ENCODE peak calls at places on chromosomes 6 and 20, in six cellular contexts. W, D, P, J, Z and B are unnamed samples.
A peak's percentile ranks its signal among the peaks of the same experiment; 100 is the strongest.

GRCh38 chr6:130425532-130425931 is 59.7 kb downstream of the TMEM200A start:
- DNase-seq in W (no peak), D (no peak), P (no peak), J (no peak), Z (no peak), B (no peak)

GRCh38 chr20:34573541-34573940 is 15.0 kb downstream of the MAP1LC3A start:
- DNase-seq in W (no peak), D (no peak), P (no peak), J (no peak), Z (no peak), B (no peak)

GRCh38 chr6:3405182-3405518 is 51.7 kb downstream of the SLC22A23 start:
- DNase-seq in W (no peak), D (no peak), P (no peak), J (no peak), Z (no peak), B (no peak)

GRCh38 chr6:31272431-31272830 is 539 bp upstream of the HLA-C start:
- DNase-seq in W (no peak), D (no peak), P (no peak), J (no peak), Z (no peak), B (peak; percentile 14)

GRCh38 chr6:162917506-162917905 is 189.7 kb downstream of the PACRG start:
- DNase-seq in W (no peak), D (no peak), P (no peak), J (no peak), Z (no peak), B (no peak)

GRCh38 chr20:57810511-57811372 is 100.9 kb upstream of the PMEPA1 start:
- DNase-seq in W (no peak), D (peak; percentile 32), P (no peak), J (no peak), Z (no peak), B (no peak)

GRCh38 chr20:13325033-13325432 is 104.0 kb downstream of the ISM1 start:
- DNase-seq in W (peak; percentile 33), D (peak; percentile 74), P (no peak), J (peak; percentile 32), Z (peak; percentile 48), B (peak; percentile 47)

GRCh38 chr6:36118550-36119107 is 11.7 kb upstream of the MAPK13 start:
- DNase-seq in W (no peak), D (peak; percentile 31), P (no peak), J (no peak), Z (peak; percentile 98), B (peak; percentile 88)

GRCh38 chr6:89582669-89583325 is 55.8 kb downstream of the LYRM2 start:
- DNase-seq in W (no peak), D (no peak), P (no peak), J (no peak), Z (no peak), B (no peak)

GRCh38 chr6:10451828-10452509 is 37.1 kb upstream of the TFAP2A start:
- DNase-seq in W (peak; percentile 81), D (no peak), P (no peak), J (no peak), Z (no peak), B (peak; percentile 28)

GRCh38 chr6:110495949-110496348 is 19.5 kb upstream of the SLC22A16 start:
- DNase-seq in W (no peak), D (no peak), P (no peak), J (no peak), Z (peak; percentile 27), B (peak; percentile 31)

GRCh38 chr6:11710221-11710836 is 68.3 kb downstream of the ADTRP start:
- DNase-seq in W (no peak), D (no peak), P (no peak), J (peak; percentile 16), Z (no peak), B (no peak)

GRCh38 chr6:32826996-32827395 is 10.2 kb upstream of the HLA-DOB start:
- DNase-seq in W (no peak), D (no peak), P (no peak), J (no peak), Z (no peak), B (no peak)

GRCh38 chr6:37643851-37644672 is 53.6 kb downstream of the MDGA1 start:
- DNase-seq in W (no peak), D (no peak), P (no peak), J (no peak), Z (peak; percentile 44), B (peak; percentile 71)

GRCh38 chr20:16803965-16804792 is 56.0 kb downstream of the OTOR start:
- DNase-seq in W (peak; percentile 51), D (peak; percentile 47), P (no peak), J (peak; percentile 54), Z (peak; percentile 52), B (peak; percentile 67)

GRCh38 chr6:130742282-130742681 is 84.9 kb upstream of the SMLR1 start:
- DNase-seq in W (no peak), D (no peak), P (no peak), J (no peak), Z (no peak), B (no peak)

GRCh38 chr6:3205913-3206312 is 21.5 kb downstream of the TUBB2B start:
- DNase-seq in W (no peak), D (no peak), P (no peak), J (no peak), Z (peak; percentile 27), B (peak; percentile 85)

GRCh38 chr6:109139109-109139508 is 43.8 kb downstream of the CEP57L1 start:
- DNase-seq in W (no peak), D (peak; percentile 39), P (no peak), J (no peak), Z (no peak), B (no peak)

GRCh38 chr6:14068133-14068532 is 49.4 kb upstream of the CD83 start:
- DNase-seq in W (no peak), D (no peak), P (no peak), J (peak; percentile 14), Z (no peak), B (peak; percentile 14)

GRCh38 chr6:89888138-89888514 is 6.1 kb upstream of the GJA10 start:
- DNase-seq in W (no peak), D (no peak), P (no peak), J (no peak), Z (no peak), B (no peak)

GRCh38 chr20:35307666-35308653 is 15.7 kb upstream of the FAM83C start:
- DNase-seq in W (no peak), D (no peak), P (no peak), J (peak; percentile 71), Z (no peak), B (peak; percentile 48)

GRCh38 chr6:154653853-154654252 is 79.4 kb upstream of the SCAF8 start:
- DNase-seq in W (peak; percentile 13), D (no peak), P (no peak), J (peak; percentile 95), Z (no peak), B (no peak)

GRCh38 chr20:61184194-61184593 is 67.9 kb upstream of the CDH4 start:
- DNase-seq in W (no peak), D (no peak), P (no peak), J (no peak), Z (no peak), B (no peak)

GRCh38 chr6:138226701-138227315 is 8.5 kb upstream of the PBOV1 start:
- DNase-seq in W (no peak), D (no peak), P (no peak), J (no peak), Z (no peak), B (no peak)

GRCh38 chr6:148193063-148193680 is 149.5 kb upstream of the SASH1 start:
- DNase-seq in W (no peak), D (no peak), P (no peak), J (no peak), Z (no peak), B (no peak)

GRCh38 chr20:44736170-44737021 is 9.3 kb upstream of the KCNK15 start:
- DNase-seq in W (peak; percentile 86), D (peak; percentile 96), P (no peak), J (peak; percentile 79), Z (peak; percentile 73), B (peak; percentile 88)

GRCh38 chr20:35302421-35303335 is 10.5 kb upstream of the FAM83C start:
- DNase-seq in W (no peak), D (no peak), P (no peak), J (no peak), Z (no peak), B (no peak)

GRCh38 chr6:54361188-54361587 is 52.9 kb downstream of the TINAG start:
- DNase-seq in W (no peak), D (no peak), P (no peak), J (no peak), Z (no peak), B (no peak)

GRCh38 chr20:59667131-59667530 is 62.8 kb downstream of the PHACTR3 start:
- DNase-seq in W (no peak), D (no peak), P (no peak), J (no peak), Z (no peak), B (no peak)

GRCh38 chr20:17995967-17996819 is 27.4 kb downstream of the MGME1 start:
- DNase-seq in W (peak; percentile 66), D (peak; percentile 70), P (no peak), J (peak; percentile 70), Z (peak; percentile 55), B (peak; percentile 64)
- TF ChIP-seq MYC in W (no peak), D (no peak), P (no peak), J (no peak), Z (peak; percentile 20), B (no peak)

DNA sequence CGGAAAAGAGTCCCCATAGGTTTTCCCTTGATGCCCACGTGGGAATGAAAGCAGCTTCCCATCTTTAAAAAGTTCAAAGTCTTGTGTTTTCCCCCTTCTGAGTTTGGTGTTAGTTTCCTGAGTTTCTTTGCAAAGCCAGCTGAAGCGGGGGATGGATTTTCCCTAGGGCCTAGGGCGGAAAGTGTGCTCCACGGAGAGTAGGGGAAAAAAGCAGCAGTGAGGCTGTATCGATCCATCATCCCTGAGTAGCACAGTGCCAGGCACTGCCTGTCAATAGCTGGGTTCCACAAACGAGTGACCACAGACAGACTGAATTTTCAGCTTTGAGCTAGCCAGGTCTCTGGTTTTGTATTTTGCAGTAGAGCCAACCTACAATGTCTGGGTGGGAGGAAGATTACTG is 1.4 kb downstream of the DAAM2 start:
- DNase-seq in W (no peak), D (no peak), P (no peak), J (no peak), Z (no peak), B (no peak)
- H3K4me3 ChIP-seq in W (no peak overlapping the region), D (no peak overlapping the region), P (no peak overlapping the region), J (no peak overlapping the region), Z (no peak overlapping the region), B (no peak overlapping the region)

DNA sequence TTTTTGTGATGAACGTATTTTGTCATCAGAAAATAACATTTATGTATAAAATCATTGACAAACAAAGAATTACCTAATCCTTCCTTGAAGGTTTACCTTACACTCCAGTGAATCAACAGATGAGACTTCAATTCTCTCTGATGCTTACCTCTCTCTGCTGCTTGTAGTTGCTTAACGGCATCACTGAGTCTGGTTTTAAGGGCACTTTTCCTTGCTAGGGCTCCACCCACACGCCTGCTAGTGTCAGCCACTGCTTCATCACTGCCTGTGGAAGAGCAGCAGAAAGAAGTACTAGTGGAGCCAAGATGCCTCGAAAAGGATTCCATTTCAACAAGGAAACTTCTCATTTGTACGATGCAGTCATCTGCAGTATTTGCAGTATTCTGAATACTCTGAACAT is 63.0 kb downstream of the FAM229B start:
- DNase-seq in W (no peak), D (no peak), P (no peak), J (no peak), Z (peak; percentile 27), B (no peak)
- TF ChIP-seq MYC in W (no peak), D (no peak), P (no peak), J (no peak), Z (no peak), B (no peak)

DNA sequence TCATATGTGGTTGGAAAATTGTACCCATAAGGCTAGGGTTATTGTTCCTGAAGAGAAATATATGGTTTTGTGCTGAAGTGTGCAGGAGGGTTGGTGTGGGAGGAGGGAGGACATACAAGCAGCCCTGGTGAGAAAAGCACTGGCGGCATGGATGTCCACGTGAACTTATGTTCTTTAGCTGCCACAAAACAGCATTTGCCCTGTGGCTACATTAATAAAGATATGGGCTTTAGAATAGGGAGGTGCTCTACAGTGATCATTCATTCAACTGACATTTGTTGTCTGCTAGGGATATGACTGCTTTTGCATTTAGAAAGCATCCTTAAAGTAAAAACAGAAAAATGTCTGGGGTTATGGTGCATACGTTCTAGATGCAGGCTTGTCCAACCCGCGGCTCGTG is 4.0 kb downstream of the HLA-A start:
- DNase-seq in W (no peak), D (no peak), P (no peak), J (no peak), Z (no peak), B (no peak)
- H3K4me3 ChIP-seq in W (no peak overlapping the region), D (no peak overlapping the region), P (no peak overlapping the region), J (no peak overlapping the region), Z (no peak overlapping the region), B (no peak overlapping the region)